ENCODE peak calls at places on chromosomes 13 and 19, in seven cellular contexts. W is omental fat pad; O is foreskin fibroblast; B is CD4-positive, alpha-beta T cell; G is NCI-H146; E is T-helper 2 cell; K is A673. H is an unnamed sample.

GRCh38 chr19:54179921-54180452 is 7.0 kb upstream of the TMC4 start:
- DNase-seq in O (peak), E (no peak), W (no peak), K (peak), B (no peak), G (peak), H (no peak)

GRCh38 chr19:55391191-55391670 is 5.5 kb downstream of the RPL28 start:
- DNase-seq in B (no peak), G (no peak), O (peak), E (no peak), W (no peak), K (no peak), H (no peak)

GRCh38 chr19:28021316-28022185 is 1191.4 kb downstream of the UQCRFS1 start:
- DNase-seq in W (no peak), K (no peak), B (no peak), O (no peak), G (no peak), E (no peak), H (no peak)

GRCh38 chr13:37617162-37617561 is 18.6 kb upstream of the POSTN start:
- DNase-seq in B (no peak), O (peak), G (no peak), E (no peak), K (peak), W (no peak), H (no peak)

GRCh38 chr19:29660835-29661234 is 4.4 kb upstream of the PLEKHF1 start:
- DNase-seq in K (no peak), G (peak), W (no peak), B (no peak), E (no peak), O (no peak), H (no peak)

GRCh38 chr19:41426952-41427646 is at the start of gene B3GNT8:
- DNase-seq in E (peak), K (peak), G (peak), O (peak), B (peak), W (no peak), H (peak)

GRCh38 chr19:56639217-56639616 is 3.7 kb upstream of the SMIM17 start:
- DNase-seq in K (peak), O (peak), B (no peak), W (no peak), E (no peak), G (no peak), H (no peak)

GRCh38 chr13:44688652-44689051 is 112.5 kb upstream of the TSC22D1 start:
- DNase-seq in O (no peak), G (no peak), B (no peak), E (no peak), K (no peak), W (no peak), H (no peak)

GRCh38 chr19:5403968-5404640 is 51.1 kb upstream of the ZNRF4 start:
- DNase-seq in O (peak), B (peak), W (peak), E (no peak), G (no peak), K (peak), H (peak)

GRCh38 chr19:27972291-27973040 is 1240.5 kb downstream of the UQCRFS1 start:
- DNase-seq in O (peak), K (peak), E (no peak), G (no peak), W (no peak), B (no peak), H (no peak)

GRCh38 chr19:51158474-51159129 is 16.5 kb downstream of the SIGLEC7 start:
- DNase-seq in G (peak), K (peak), O (peak), E (peak), W (peak), B (peak), H (peak)

GRCh38 chr19:1264801-1265610 is 4.1 kb upstream of the CIRBP start:
- DNase-seq in O (peak), B (no peak), W (no peak), K (peak), E (no peak), G (no peak), H (peak)

GRCh38 chr13:30577381-30577780 is 40.3 kb upstream of the USPL1 start:
- DNase-seq in K (no peak), B (peak), W (no peak), G (no peak), O (peak), E (peak), H (peak)

GRCh38 chr19:4183967-4184717 is 1.7 kb downstream of the ANKRD24 start:
- DNase-seq in G (peak), B (no peak), O (no peak), K (peak), E (no peak), W (no peak), H (no peak)

GRCh38 chr19:14686411-14686810 is 3.4 kb upstream of the ZNF333 start:
- DNase-seq in K (peak), O (peak), E (peak), B (peak), W (no peak), G (peak), H (no peak)

GRCh38 chr13:110150384-110151091 is 156.4 kb downstream of the COL4A1 start:
- DNase-seq in G (no peak), O (peak), K (no peak), W (no peak), B (no peak), E (no peak), H (no peak)

GRCh38 chr13:99083976-99084375 is 106.1 kb upstream of the DOCK9 start:
- DNase-seq in O (no peak), B (peak), E (no peak), G (peak), K (no peak), W (no peak), H (no peak)

GRCh38 chr19:46192990-46193650 is 36.4 kb upstream of the IGFL1 start:
- DNase-seq in O (peak), K (peak), B (no peak), E (no peak), G (peak), W (no peak), H (peak)

GRCh38 chr13:51734786-51735185 is 69.2 kb downstream of the DHRS12 start:
- DNase-seq in G (no peak), K (no peak), W (no peak), E (no peak), B (no peak), O (no peak), H (no peak)

GRCh38 chr13:101514695-101515275 is 62.3 kb downstream of the ITGBL1 start:
- DNase-seq in E (no peak), O (peak), G (peak), W (no peak), K (peak), B (no peak), H (peak)

GRCh38 chr19:36058481-36059179 is 3.9 kb downstream of the WDR62 start:
- DNase-seq in K (no peak), E (no peak), W (no peak), G (no peak), B (no peak), O (no peak), H (no peak)

GRCh38 chr19:17086811-17087210 is 11.2 kb downstream of the MYO9B start:
- DNase-seq in O (peak), E (no peak), B (no peak), W (no peak), K (no peak), G (no peak), H (no peak)

GRCh38 chr13:22594041-22594440 is 586.7 kb upstream of the SGCG start:
- DNase-seq in B (no peak), W (no peak), K (no peak), E (no peak), G (no peak), O (no peak), H (no peak)

GRCh38 chr19:41589371-41589770 is 13.4 kb downstream of the CEACAM21 start:
- DNase-seq in G (no peak), K (no peak), B (no peak), O (no peak), E (no peak), W (no peak), H (no peak)

GRCh38 chr13:27896726-27897125 is 23.1 kb upstream of the PDX1 start:
- DNase-seq in B (no peak), O (no peak), K (no peak), E (no peak), G (no peak), W (no peak), H (no peak)

GRCh38 chr13:42549555-42549941 is 24.4 kb upstream of the TNFSF11 start:
- DNase-seq in B (no peak), O (no peak), W (no peak), E (no peak), K (no peak), G (no peak), H (no peak)

GRCh38 chr19:36032251-36033104 is at the start of gene CLIP3:
- DNase-seq in G (peak), W (no peak), E (no peak), B (peak), K (peak), O (peak), H (no peak)

GRCh38 chr19:46402725-46403124 is 10.6 kb downstream of the CCDC8 start:
- DNase-seq in B (no peak), K (no peak), G (no peak), W (no peak), O (no peak), E (no peak), H (no peak)

GRCh38 chr19:58212336-58213074 is 16.2 kb upstream of the ZNF544 start:
- DNase-seq in W (no peak), E (no peak), G (no peak), B (no peak), K (no peak), O (peak), H (no peak)

GRCh38 chr19:43406297-43406696 is 8.4 kb upstream of the TEX101 start:
- DNase-seq in B (no peak), E (no peak), W (no peak), G (no peak), K (no peak), O (no peak), H (no peak)

GRCh38 chr19:16548956-16549355 is 6.7 kb upstream of the CHERP start:
- DNase-seq in G (no peak), W (no peak), K (no peak), B (no peak), E (no peak), O (no peak), H (no peak)

GRCh38 chr13:91546865-91547264 is 148.4 kb downstream of the GPC5 start:
- DNase-seq in O (no peak), B (no peak), G (no peak), W (no peak), E (no peak), K (no peak), H (no peak)

GRCh38 chr13:47949799-47950198 is 51.3 kb downstream of the SUCLA2 start:
- DNase-seq in G (no peak), O (no peak), K (no peak), B (no peak), E (no peak), W (no peak), H (no peak)

H was measured in RWPE1.